ENCODE peak calls at places on chromosomes 16 and 17, in five cellular contexts. E is right atrium auricular region, S is colonic mucosa, W is heart right ventricle, K is lung. N is an unnamed sample.

GRCh38 chr17:78528541-78528940 is 48.7 kb downstream of the DNAH17 start:
- DNase-seq in E (no peak), S (no peak), W (no peak), K (no peak), N (no peak)

GRCh38 chr16:88427376-88427775 is 25.7 kb upstream of the ZFPM1 start:
- DNase-seq in E (no peak), S (no peak), W (no peak), K (no peak), N (no peak)

GRCh38 chr17:882827-883585 is 96.6 kb downstream of the NXN start:
- DNase-seq in E (no peak), S (peak; percentile 39), W (peak; percentile 88), K (no peak), N (peak; percentile 64)

GRCh38 chr17:16415031-16415924 is at the start of gene TRPV2:
- DNase-seq in E (no peak), S (peak; percentile 52), W (no peak), K (no peak), N (peak; percentile 56)

GRCh38 chr16:55466209-55466608 is 12.8 kb upstream of the MMP2 start:
- DNase-seq in E (no peak), S (no peak), W (no peak), K (no peak), N (no peak)

GRCh38 chr17:77869665-77870132 is 88.8 kb upstream of the TNRC6C start:
- DNase-seq in E (no peak), S (no peak), W (no peak), K (peak; percentile 42), N (peak; percentile 63)

GRCh38 chr17:41799366-41799765 is 12.4 kb downstream of the P3H4 start:
- DNase-seq in E (no peak), S (no peak), W (no peak), K (no peak), N (no peak)

GRCh38 chr17:65902831-65903549 is 288.9 kb downstream of the CEP112 start:
- DNase-seq in E (no peak), S (no peak), W (no peak), K (no peak), N (no peak)

GRCh38 chr16:64615647-64616280 is 506.1 kb downstream of the CDH11 start:
- DNase-seq in E (no peak), S (peak; percentile 17), W (peak; percentile 17), K (no peak), N (peak; percentile 37)

GRCh38 chr17:81207610-81208581 is 14.9 kb downstream of the CEP131 start:
- DNase-seq in E (no peak), S (no peak), W (no peak), K (no peak), N (no peak)

GRCh38 chr17:8360751-8361150 is 15.8 kb downstream of the KRABD2 start:
- DNase-seq in E (no peak), S (no peak), W (no peak), K (no peak), N (no peak)

GRCh38 chr17:8365143-8365542 is 11.4 kb downstream of the KRABD2 start:
- DNase-seq in E (no peak), S (no peak), W (no peak), K (no peak), N (no peak)

GRCh38 chr17:8362651-8363332 is 13.7 kb downstream of the KRABD2 start:
- DNase-seq in E (no peak), S (no peak), W (no peak), K (no peak), N (no peak)

GRCh38 chr17:8369944-8370343 is 6.6 kb downstream of the KRABD2 start:
- DNase-seq in E (no peak), S (no peak), W (no peak), K (no peak), N (no peak)

GRCh38 chr17:8366231-8366630 is 10.3 kb downstream of the KRABD2 start:
- DNase-seq in E (no peak), S (no peak), W (no peak), K (no peak), N (no peak)
- H3K27ac ChIP-seq in E (peak overlapping the region; percentile 65), S (no peak overlapping the region), W (peak overlapping the region; percentile 29), K (peak overlapping the region; percentile 54), N (peak overlapping the region; percentile 58)

DNA sequence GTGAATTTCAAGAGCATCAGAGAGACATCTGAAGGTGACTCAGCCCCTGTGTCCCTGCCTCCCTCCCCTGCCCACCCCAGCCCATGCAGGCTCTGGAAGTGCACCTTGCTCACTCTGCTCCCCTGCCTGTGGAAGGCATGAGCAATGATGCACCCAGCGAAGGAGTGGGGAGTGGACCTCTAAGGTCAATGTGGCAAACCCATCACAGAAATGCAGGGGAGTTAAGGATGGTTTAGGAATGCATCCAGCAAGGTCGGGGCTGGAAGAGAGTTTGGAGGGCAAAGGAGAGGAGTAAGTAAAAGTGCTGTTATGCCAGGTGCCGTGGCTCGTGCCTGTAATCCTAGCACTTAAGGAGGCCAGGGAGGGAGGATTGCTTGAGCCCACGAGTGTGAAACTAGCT is 61.9 kb downstream of the CYB5B start:
- DNase-seq in E (no peak), S (no peak), W (no peak), K (no peak), N (no peak)
- H3K27ac ChIP-seq in E (no peak overlapping the region), S (no peak overlapping the region), W (no peak overlapping the region), K (no peak overlapping the region), N (no peak overlapping the region)

DNA sequence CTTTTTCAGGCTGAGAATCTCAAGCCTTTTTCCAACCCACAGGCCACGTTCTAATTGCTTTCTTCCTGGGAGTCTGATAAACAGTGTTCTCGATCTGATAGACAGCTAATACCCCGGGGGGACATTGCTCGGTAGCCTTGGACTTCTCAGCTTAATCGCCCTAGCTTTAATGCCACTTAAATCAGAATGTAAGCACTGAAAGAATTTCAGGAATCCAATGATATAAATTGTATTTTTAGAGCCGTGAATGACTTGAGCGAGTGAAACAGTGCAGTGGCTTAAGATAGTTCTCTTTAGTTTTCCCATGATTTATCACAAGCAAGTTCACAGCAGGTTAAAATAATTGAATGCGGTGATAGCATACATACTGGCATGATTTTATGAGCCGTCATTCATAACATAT is 116.2 kb upstream of the MYOCD start:
- DNase-seq in E (no peak), S (no peak), W (no peak), K (no peak), N (no peak)
- H3K27ac ChIP-seq in E (peak overlapping the region; percentile 86), S (no peak overlapping the region), W (peak overlapping the region; percentile 38), K (peak overlapping the region; percentile 77), N (no peak overlapping the region)

DNA sequence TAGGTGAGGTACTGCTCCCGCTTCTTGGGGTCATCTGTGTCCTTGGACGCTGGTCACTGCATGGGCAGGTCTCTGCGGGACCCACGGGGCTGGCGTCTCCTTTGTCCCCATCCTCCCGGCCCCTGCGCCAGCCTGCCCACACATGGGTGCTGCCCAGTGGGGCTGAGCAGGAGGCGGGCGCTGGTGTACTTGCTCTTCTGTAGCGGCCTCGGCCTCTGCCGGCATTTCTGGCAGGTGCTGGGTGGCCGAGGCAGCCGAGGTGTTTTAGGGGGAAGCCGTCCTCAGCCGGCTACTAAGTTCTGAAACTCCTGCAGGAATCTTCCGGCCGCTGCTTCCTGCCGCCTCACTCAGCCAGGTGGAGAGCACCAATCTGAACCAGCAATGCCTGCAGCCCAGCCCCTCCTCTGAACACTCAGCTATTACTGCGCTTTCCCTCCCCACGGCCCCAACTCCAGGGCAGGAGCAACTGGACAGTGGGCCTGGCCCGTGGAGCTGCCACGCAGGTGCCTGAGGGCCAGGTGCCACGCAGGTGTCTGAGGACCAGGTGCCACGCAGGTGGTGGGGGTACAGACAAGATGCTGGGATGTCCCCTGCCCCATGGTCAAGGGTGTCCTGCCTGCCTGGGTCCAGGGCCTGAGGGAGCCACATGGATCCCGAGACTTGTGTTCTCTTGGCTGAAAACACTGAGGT is 10.0 kb downstream of the DECR2 start:
- DNase-seq in E (no peak), S (no peak), W (no peak), K (no peak), N (no peak)
- H3K27ac ChIP-seq in E (no peak overlapping the region), S (no peak overlapping the region), W (no peak overlapping the region), K (no peak overlapping the region), N (no peak overlapping the region)

GRCh38 chr17:45283711-45284110 is 21.8 kb upstream of the SPATA32 start:
- DNase-seq in E (no peak), S (no peak), W (no peak), K (no peak), N (no peak)
- H3K27ac ChIP-seq in E (peak overlapping the region; percentile 90), S (no peak overlapping the region), W (peak overlapping the region; percentile 22), K (peak overlapping the region; percentile 77), N (peak overlapping the region; percentile 96)

GRCh38 chr17:50328360-50328759 is 17.6 kb upstream of the XYLT2 start:
- DNase-seq in E (no peak), S (no peak), W (no peak), K (no peak), N (no peak)

GRCh38 chr17:50331085-50331791 is 14.7 kb upstream of the XYLT2 start:
- DNase-seq in E (no peak), S (no peak), W (no peak), K (no peak), N (no peak)

GRCh38 chr17:50328926-50329325 is 17.0 kb upstream of the XYLT2 start:
- DNase-seq in E (no peak), S (no peak), W (no peak), K (no peak), N (no peak)

GRCh38 chr17:50329716-50330115 is 16.2 kb upstream of the XYLT2 start:
- DNase-seq in E (no peak), S (no peak), W (no peak), K (no peak), N (no peak)

DNA sequence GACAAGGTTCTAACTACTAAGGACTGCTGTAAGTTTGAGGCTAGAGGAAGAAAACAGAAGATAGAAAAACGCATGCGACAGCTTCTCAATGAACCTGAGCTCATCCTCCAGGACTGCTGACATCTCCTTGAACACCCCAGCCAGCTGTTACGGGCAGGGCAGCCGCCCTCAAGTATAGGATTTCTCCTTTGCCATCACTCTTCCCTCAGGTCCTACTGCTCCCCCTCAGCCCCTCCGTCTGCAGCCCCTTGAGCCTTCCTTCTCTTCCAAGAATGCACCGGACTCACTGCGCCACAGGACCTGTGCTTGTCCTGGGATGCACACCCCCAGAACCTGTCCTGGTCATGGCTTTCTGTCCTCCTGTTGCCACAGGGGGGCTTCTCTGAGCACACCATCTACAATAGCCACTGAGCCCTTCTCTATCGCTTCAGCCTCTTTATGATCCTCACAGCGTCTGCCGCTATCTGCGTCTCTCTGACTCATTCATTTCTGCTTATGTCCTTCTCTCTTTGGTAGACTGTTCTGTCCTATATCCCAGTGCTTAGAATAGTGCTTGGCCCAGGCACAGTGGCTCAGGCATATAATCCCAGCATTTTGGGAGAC is 15.7 kb upstream of the XYLT2 start:
- DNase-seq in E (no peak), S (no peak), W (no peak), K (no peak), N (no peak)
- H3K27ac ChIP-seq in E (no peak overlapping the region), S (no peak overlapping the region), W (no peak overlapping the region), K (no peak overlapping the region), N (no peak overlapping the region)

DNA sequence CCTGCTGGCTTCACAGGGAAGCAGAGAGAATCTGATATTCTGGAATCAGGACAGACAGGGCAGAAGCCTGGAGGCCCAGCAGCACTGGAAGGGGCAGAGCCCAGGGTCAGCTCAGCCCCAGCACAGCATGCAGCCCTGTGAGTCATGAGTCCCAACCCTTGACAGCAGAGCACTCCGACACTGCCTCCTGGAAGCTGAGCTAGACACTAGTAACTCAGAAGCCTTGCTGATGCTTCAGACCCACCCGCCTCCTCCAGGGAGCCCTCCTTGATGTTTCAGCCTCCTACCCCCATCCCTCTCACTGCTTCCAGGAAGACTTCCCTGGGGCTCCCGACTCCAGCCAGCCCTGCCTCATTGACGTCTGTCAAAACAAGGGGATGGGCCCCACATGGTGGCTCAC is 6.9 kb downstream of the CAMKK1 start:
- DNase-seq in E (no peak), S (no peak), W (no peak), K (no peak), N (no peak)
- H3K27ac ChIP-seq in E (no peak overlapping the region), S (no peak overlapping the region), W (no peak overlapping the region), K (no peak overlapping the region), N (no peak overlapping the region)

N was measured in psoas muscle.